ENCODE peak calls at places on chromosomes 5 and 9, in nine cellular contexts. N is stomach, I is SK-N-SH, Z is A549, W is transverse colon, D is upper lobe of left lung, J is ovary, L is H1, M is esophagus muscularis mucosa. A is an unnamed sample.

GRCh38 chr5:103262422-103262871 is 3.9 kb downstream of the MACIR start:
- DNase-seq in D (no peak), I (no peak), Z (peak; percentile 24), N (no peak), L (no peak), W (no peak), J (no peak), M (no peak), A (no peak)

GRCh38 chr5:82298668-82299067 is 20.5 kb upstream of the RPS23 start:
- DNase-seq in Z (no peak), M (no peak), L (no peak), W (no peak), J (no peak), I (no peak), N (no peak), D (no peak), A (no peak)

GRCh38 chr5:96075579-96076289 is 114.1 kb upstream of the ELL2 start:
- DNase-seq in W (no peak), I (no peak), N (no peak), L (no peak), Z (no peak), D (no peak), J (no peak), M (no peak), A (no peak)

GRCh38 chr5:135468541-135468940 is 16.4 kb upstream of the TIFAB start:
- DNase-seq in L (no peak), D (no peak), I (no peak), N (no peak), Z (no peak), W (no peak), M (no peak), J (no peak), A (peak; percentile 26)

GRCh38 chr5:177404641-177405134 is 4.2 kb upstream of the PFN3 start:
- DNase-seq in N (no peak), J (no peak), I (peak; percentile 87), W (no peak), D (no peak), L (no peak), M (no peak), Z (no peak), A (no peak)

GRCh38 chr5:35094966-35095365 is 47.2 kb upstream of the AGXT2 start:
- DNase-seq in N (no peak), W (no peak), L (no peak), D (no peak), Z (no peak), M (no peak), I (no peak), J (no peak), A (no peak)

GRCh38 chr5:51347704-51348103 is 35.5 kb upstream of the ISL1 start:
- DNase-seq in N (no peak), L (no peak), I (no peak), D (no peak), J (no peak), M (no peak), Z (peak; percentile 8), W (no peak), A (no peak)

GRCh38 chr9:78132688-78133033 is 101.0 kb upstream of the GNAQ start:
- DNase-seq in M (no peak), I (no peak), D (no peak), W (no peak), J (no peak), N (no peak), Z (no peak), L (no peak), A (no peak)

GRCh38 chr9:91302831-91303230 is 58.9 kb downstream of the AUH start:
- DNase-seq in Z (peak; percentile 55), J (no peak), W (no peak), I (no peak), L (no peak), N (no peak), D (no peak), M (no peak), A (no peak)

GRCh38 chr9:123568691-123569342 is 212.8 kb downstream of the CRB2 start:
- DNase-seq in L (no peak), W (no peak), J (no peak), Z (no peak), I (peak; percentile 42), D (no peak), N (peak; percentile 52), M (no peak), A (no peak)

GRCh38 chr5:72347801-72348305 is 27.7 kb downstream of the PTCD2 start:
- DNase-seq in L (no peak), M (no peak), Z (peak; percentile 86), N (no peak), J (no peak), D (no peak), W (no peak), I (no peak), A (no peak)

DNA sequence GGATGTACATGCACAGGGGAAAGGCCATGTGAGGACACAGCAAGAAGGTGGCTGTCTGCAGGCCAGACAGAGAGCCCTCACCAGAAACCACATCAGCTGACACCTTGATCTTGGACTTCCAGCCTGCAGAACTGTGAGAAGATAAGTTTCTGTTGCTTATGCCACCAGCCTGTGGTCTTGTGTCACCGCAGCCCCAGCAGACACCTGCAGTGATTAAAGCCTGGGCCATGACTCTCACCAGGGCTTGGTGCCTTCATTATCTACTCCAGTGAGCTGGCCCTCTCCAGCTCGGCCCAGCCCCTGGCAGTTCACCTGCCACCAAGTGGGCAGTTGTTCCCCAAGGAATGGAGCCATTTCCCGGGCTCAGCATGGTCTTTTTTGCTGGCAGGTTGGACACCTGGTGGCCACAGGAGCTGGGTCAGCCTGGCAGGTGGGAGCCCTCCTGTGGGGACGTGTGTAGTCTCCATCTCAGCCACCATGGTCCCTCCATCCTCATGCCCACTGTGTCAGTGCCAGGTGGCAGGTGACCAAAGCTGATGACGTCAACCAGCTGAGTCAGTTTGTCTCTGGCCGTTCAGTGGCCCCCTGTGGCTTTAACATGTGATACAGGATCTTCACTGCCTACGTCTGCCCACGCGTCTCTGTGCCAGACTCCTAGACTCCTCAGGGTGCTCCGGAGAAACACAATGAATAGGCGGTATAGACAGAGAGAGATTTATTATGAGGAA is 99.9 kb upstream of the PPP1R26 start:
- DNase-seq in Z (no peak), D (no peak), I (no peak), N (no peak), J (no peak), W (no peak), L (no peak), M (no peak), A (no peak)
- TF ChIP-seq CTCF in Z (no peak), D (no peak), I (no peak), N (no peak), J (no peak), W (no peak), L (no peak), M (no peak), A (no peak)

DNA sequence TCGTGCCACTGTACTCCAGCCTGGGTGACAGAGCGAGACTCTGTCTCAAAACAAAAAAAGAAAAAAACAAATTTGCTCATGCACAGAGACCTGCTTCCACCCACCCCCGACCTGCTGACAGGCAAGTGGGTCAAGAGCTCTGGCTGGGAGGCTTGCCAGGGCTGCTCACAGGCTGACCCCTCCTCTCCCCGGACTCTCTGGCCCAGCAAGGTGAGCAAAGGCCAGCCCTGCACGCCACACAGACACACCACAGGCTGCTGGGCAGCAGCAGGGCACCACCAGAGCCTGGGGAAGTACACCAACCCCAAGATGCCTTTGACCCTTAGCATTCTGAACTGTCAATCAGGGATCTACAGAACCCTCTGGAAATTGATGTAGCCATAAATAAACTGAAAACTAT is 29.2 kb downstream of the NSUN2 start:
- DNase-seq in N (no peak), D (no peak), I (no peak), Z (no peak), W (no peak), J (no peak), L (no peak), M (no peak), A (no peak)
- TF ChIP-seq EP300 in N (no peak), D (no peak), I (no peak), Z (no peak), W (no peak), J (no peak), L (no peak), M (no peak), A (no peak)

GRCh38 chr5:149583394-149583793 is 2.1 kb downstream of the ARHGEF37 start:
- DNase-seq in Z (no peak), I (no peak), J (no peak), D (no peak), N (peak; percentile 76), L (no peak), M (no peak), W (peak; percentile 30), A (no peak)

GRCh38 chr5:149584106-149584505 is 2.8 kb downstream of the ARHGEF37 start:
- DNase-seq in L (no peak), N (no peak), I (no peak), M (no peak), J (no peak), Z (no peak), W (no peak), D (no peak), A (no peak)

GRCh38 chr5:149588947-149589346 is 7.6 kb downstream of the ARHGEF37 start:
- DNase-seq in W (no peak), D (no peak), N (no peak), L (no peak), I (no peak), J (no peak), Z (no peak), M (no peak), A (no peak)

GRCh38 chr5:149585910-149586309 is 4.6 kb downstream of the ARHGEF37 start:
- DNase-seq in D (no peak), L (no peak), M (no peak), W (no peak), J (no peak), Z (no peak), N (no peak), I (no peak), A (no peak)

DNA sequence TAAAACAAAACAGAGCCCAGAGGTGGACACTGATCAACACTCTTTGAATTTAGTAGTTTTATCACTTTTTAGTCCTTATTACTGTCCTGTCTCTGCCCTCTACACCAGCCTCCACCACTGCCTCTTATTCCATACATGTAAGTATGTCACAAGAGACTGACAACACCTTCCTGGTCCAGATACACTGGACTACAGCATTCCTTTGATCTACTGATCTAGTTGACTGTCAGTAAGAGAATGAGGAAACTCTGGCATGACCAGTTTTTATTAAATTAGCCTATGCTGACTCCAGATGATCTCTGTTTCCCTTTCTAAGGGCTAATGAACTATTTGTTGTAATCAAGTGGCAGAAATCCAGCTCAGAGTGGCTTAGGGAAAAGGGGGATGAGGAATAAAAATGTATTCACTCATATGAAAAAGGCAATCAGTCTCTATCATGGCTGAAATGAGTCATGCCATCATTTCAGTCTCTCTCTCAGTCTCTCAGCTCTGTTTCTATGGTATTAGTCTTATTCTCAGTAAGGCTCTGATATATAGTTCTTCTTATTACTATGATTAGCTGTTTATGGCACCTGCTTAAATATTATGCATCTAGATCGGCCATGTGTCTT is 5.5 kb downstream of the ARHGEF37 start:
- DNase-seq in Z (no peak), N (no peak), I (peak; percentile 34), M (no peak), D (no peak), L (no peak), J (no peak), W (no peak), A (no peak)
- H3K4me3 ChIP-seq in Z (no peak overlapping the region), N (no peak overlapping the region), I (no peak overlapping the region), M (no peak overlapping the region), D (no peak overlapping the region), L (no peak overlapping the region), J (no peak overlapping the region), W (no peak overlapping the region), A (no peak overlapping the region)

DNA sequence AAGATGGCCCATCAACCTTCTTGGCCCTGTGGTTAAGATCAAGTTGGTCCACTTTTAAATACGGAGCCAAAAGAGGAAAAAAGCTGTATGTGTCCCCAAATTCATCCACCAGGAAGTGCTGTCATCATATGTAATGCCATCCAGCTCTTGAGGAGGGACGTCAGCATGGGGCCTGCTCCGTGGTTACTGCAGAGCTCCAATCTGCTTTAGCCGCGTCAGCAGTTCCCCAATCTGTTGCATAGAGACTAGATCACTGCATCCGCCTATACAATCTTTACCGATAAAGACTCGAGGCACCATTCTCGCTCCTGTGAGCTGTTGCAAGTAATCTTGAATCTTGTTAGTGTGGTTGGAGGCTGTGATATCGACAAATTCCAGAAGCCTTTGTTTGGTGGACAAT is 65.7 kb downstream of the GABRA6 start:
- DNase-seq in W (no peak), I (no peak), L (no peak), M (no peak), D (no peak), N (no peak), Z (no peak), J (no peak), A (no peak)
- TF ChIP-seq CTCF in W (no peak), I (no peak), L (no peak), M (no peak), D (no peak), N (no peak), Z (no peak), J (no peak), A (no peak)